ENCODE peak calls at places on chromosome 11, in nine cellular contexts. One of them, this sample, is unnamed.

GRCh38 chr11:89437317-89437716 is 53.9 kb downstream of the NOX4 start:
- DNase-seq in stimulated activated CD4-positive, alpha-beta T cell treated with anti-CD3 and anti-CD28 coated beads, Interleukin-4, amount 100 ng/mL, for 4 hours: no peak
- DNase-seq in pancreas: no peak
- DNase-seq in Caco-2: no peak
- DNase-seq in NCI-H748 treated with DMSO at 0.1 percent for 48 hours: no peak
- DNase-seq in activated CD4-positive, alpha-beta memory T cell treated with anti-CD3 and anti-CD28 coated beads, Interleukin-2, amount 10 ng/mL, durations not matched to agents 7 days and 5 days: no peak
- DNase-seq in sigmoid colon: no peak
- DNase-seq in GM12891: no peak
- DNase-seq in stimulated activated CD8-positive, alpha-beta memory T cell treated with anti-CD3 and anti-CD28 coated beads, Interleukin-15, amount 100 ng/mL, for 4 hours: no peak
- DNase-seq in this sample: no peak

GRCh38 chr11:76716268-76716667 is 45.7 kb upstream of the LRRC32 start:
- DNase-seq in Caco-2: no peak
- DNase-seq in NCI-H748 treated with DMSO at 0.1 percent for 48 hours: no peak
- DNase-seq in sigmoid colon: no peak
- DNase-seq in activated CD4-positive, alpha-beta memory T cell treated with anti-CD3 and anti-CD28 coated beads, Interleukin-2, amount 10 ng/mL, durations not matched to agents 7 days and 5 days: no peak
- DNase-seq in pancreas: no peak
- DNase-seq in stimulated activated CD8-positive, alpha-beta memory T cell treated with anti-CD3 and anti-CD28 coated beads, Interleukin-15, amount 100 ng/mL, for 4 hours: no peak
- DNase-seq in GM12891: no peak
- DNase-seq in stimulated activated CD4-positive, alpha-beta T cell treated with anti-CD3 and anti-CD28 coated beads, Interleukin-4, amount 100 ng/mL, for 4 hours: no peak
- DNase-seq in this sample: no peak

GRCh38 chr11:94537051-94537600 is 6.6 kb upstream of the FUT4 start:
- DNase-seq in Caco-2: no peak
- DNase-seq in NCI-H748 treated with DMSO at 0.1 percent for 48 hours: no peak
- DNase-seq in GM12891: no peak
- DNase-seq in activated CD4-positive, alpha-beta memory T cell treated with anti-CD3 and anti-CD28 coated beads, Interleukin-2, amount 10 ng/mL, durations not matched to agents 7 days and 5 days: no peak
- DNase-seq in stimulated activated CD8-positive, alpha-beta memory T cell treated with anti-CD3 and anti-CD28 coated beads, Interleukin-15, amount 100 ng/mL, for 4 hours: no peak
- DNase-seq in sigmoid colon: no peak
- DNase-seq in stimulated activated CD4-positive, alpha-beta T cell treated with anti-CD3 and anti-CD28 coated beads, Interleukin-4, amount 100 ng/mL, for 4 hours: no peak
- DNase-seq in pancreas: no peak
- DNase-seq in this sample: no peak

GRCh38 chr11:105132716-105133511 is 6.7 kb downstream of the CARD18 start:
- DNase-seq in NCI-H748 treated with DMSO at 0.1 percent for 48 hours: no peak
- DNase-seq in sigmoid colon: no peak
- DNase-seq in GM12891: no peak
- DNase-seq in stimulated activated CD4-positive, alpha-beta T cell treated with anti-CD3 and anti-CD28 coated beads, Interleukin-4, amount 100 ng/mL, for 4 hours: no peak
- DNase-seq in activated CD4-positive, alpha-beta memory T cell treated with anti-CD3 and anti-CD28 coated beads, Interleukin-2, amount 10 ng/mL, durations not matched to agents 7 days and 5 days: no peak
- DNase-seq in Caco-2: no peak
- DNase-seq in stimulated activated CD8-positive, alpha-beta memory T cell treated with anti-CD3 and anti-CD28 coated beads, Interleukin-15, amount 100 ng/mL, for 4 hours: no peak
- DNase-seq in pancreas: no peak
- DNase-seq in this sample: no peak

GRCh38 chr11:122796128-122796717 is 42.1 kb upstream of the CRTAM start:
- DNase-seq in sigmoid colon: no peak
- DNase-seq in activated CD4-positive, alpha-beta memory T cell treated with anti-CD3 and anti-CD28 coated beads, Interleukin-2, amount 10 ng/mL, durations not matched to agents 7 days and 5 days: peak
- DNase-seq in GM12891: peak
- DNase-seq in pancreas: no peak
- DNase-seq in stimulated activated CD4-positive, alpha-beta T cell treated with anti-CD3 and anti-CD28 coated beads, Interleukin-4, amount 100 ng/mL, for 4 hours: peak
- DNase-seq in Caco-2: peak
- DNase-seq in stimulated activated CD8-positive, alpha-beta memory T cell treated with anti-CD3 and anti-CD28 coated beads, Interleukin-15, amount 100 ng/mL, for 4 hours: peak
- DNase-seq in NCI-H748 treated with DMSO at 0.1 percent for 48 hours: peak
- DNase-seq in this sample: peak

GRCh38 chr11:121645596-121645995 is 192.8 kb upstream of the SORL1-AS1 start:
- DNase-seq in stimulated activated CD4-positive, alpha-beta T cell treated with anti-CD3 and anti-CD28 coated beads, Interleukin-4, amount 100 ng/mL, for 4 hours: no peak
- DNase-seq in sigmoid colon: no peak
- DNase-seq in Caco-2: no peak
- DNase-seq in pancreas: no peak
- DNase-seq in activated CD4-positive, alpha-beta memory T cell treated with anti-CD3 and anti-CD28 coated beads, Interleukin-2, amount 10 ng/mL, durations not matched to agents 7 days and 5 days: no peak
- DNase-seq in stimulated activated CD8-positive, alpha-beta memory T cell treated with anti-CD3 and anti-CD28 coated beads, Interleukin-15, amount 100 ng/mL, for 4 hours: no peak
- DNase-seq in GM12891: no peak
- DNase-seq in NCI-H748 treated with DMSO at 0.1 percent for 48 hours: no peak
- DNase-seq in this sample: no peak

GRCh38 chr11:36427079-36427478 is 83.0 kb downstream of the TRAF6 start:
- DNase-seq in pancreas: no peak
- DNase-seq in activated CD4-positive, alpha-beta memory T cell treated with anti-CD3 and anti-CD28 coated beads, Interleukin-2, amount 10 ng/mL, durations not matched to agents 7 days and 5 days: no peak
- DNase-seq in stimulated activated CD8-positive, alpha-beta memory T cell treated with anti-CD3 and anti-CD28 coated beads, Interleukin-15, amount 100 ng/mL, for 4 hours: no peak
- DNase-seq in stimulated activated CD4-positive, alpha-beta T cell treated with anti-CD3 and anti-CD28 coated beads, Interleukin-4, amount 100 ng/mL, for 4 hours: no peak
- DNase-seq in GM12891: no peak
- DNase-seq in sigmoid colon: no peak
- DNase-seq in Caco-2: no peak
- DNase-seq in NCI-H748 treated with DMSO at 0.1 percent for 48 hours: no peak
- DNase-seq in this sample: no peak

GRCh38 chr11:80846979-80847378 is 1406.1 kb upstream of the TENM4 start:
- DNase-seq in pancreas: no peak
- DNase-seq in NCI-H748 treated with DMSO at 0.1 percent for 48 hours: no peak
- DNase-seq in sigmoid colon: no peak
- DNase-seq in stimulated activated CD8-positive, alpha-beta memory T cell treated with anti-CD3 and anti-CD28 coated beads, Interleukin-15, amount 100 ng/mL, for 4 hours: no peak
- DNase-seq in stimulated activated CD4-positive, alpha-beta T cell treated with anti-CD3 and anti-CD28 coated beads, Interleukin-4, amount 100 ng/mL, for 4 hours: no peak
- DNase-seq in activated CD4-positive, alpha-beta memory T cell treated with anti-CD3 and anti-CD28 coated beads, Interleukin-2, amount 10 ng/mL, durations not matched to agents 7 days and 5 days: no peak
- DNase-seq in Caco-2: no peak
- DNase-seq in GM12891: no peak
- DNase-seq in this sample: no peak

GRCh38 chr11:45086526-45086925 is 59.9 kb upstream of the PRDM11 start:
- DNase-seq in sigmoid colon: no peak
- DNase-seq in Caco-2: no peak
- DNase-seq in activated CD4-positive, alpha-beta memory T cell treated with anti-CD3 and anti-CD28 coated beads, Interleukin-2, amount 10 ng/mL, durations not matched to agents 7 days and 5 days: no peak
- DNase-seq in stimulated activated CD8-positive, alpha-beta memory T cell treated with anti-CD3 and anti-CD28 coated beads, Interleukin-15, amount 100 ng/mL, for 4 hours: no peak
- DNase-seq in pancreas: no peak
- DNase-seq in GM12891: no peak
- DNase-seq in stimulated activated CD4-positive, alpha-beta T cell treated with anti-CD3 and anti-CD28 coated beads, Interleukin-4, amount 100 ng/mL, for 4 hours: no peak
- DNase-seq in NCI-H748 treated with DMSO at 0.1 percent for 48 hours: no peak
- DNase-seq in this sample: no peak

GRCh38 chr11:75214411-75214821 is 26.2 kb upstream of the TPBGL start:
- DNase-seq in stimulated activated CD4-positive, alpha-beta T cell treated with anti-CD3 and anti-CD28 coated beads, Interleukin-4, amount 100 ng/mL, for 4 hours: peak
- DNase-seq in sigmoid colon: peak
- DNase-seq in pancreas: peak
- DNase-seq in stimulated activated CD8-positive, alpha-beta memory T cell treated with anti-CD3 and anti-CD28 coated beads, Interleukin-15, amount 100 ng/mL, for 4 hours: peak
- DNase-seq in GM12891: no peak
- DNase-seq in activated CD4-positive, alpha-beta memory T cell treated with anti-CD3 and anti-CD28 coated beads, Interleukin-2, amount 10 ng/mL, durations not matched to agents 7 days and 5 days: peak
- DNase-seq in NCI-H748 treated with DMSO at 0.1 percent for 48 hours: no peak
- DNase-seq in Caco-2: peak
- DNase-seq in this sample: peak

GRCh38 chr11:72985645-72986044 is 156.5 kb downstream of the FCHSD2 start:
- DNase-seq in stimulated activated CD8-positive, alpha-beta memory T cell treated with anti-CD3 and anti-CD28 coated beads, Interleukin-15, amount 100 ng/mL, for 4 hours: no peak
- DNase-seq in sigmoid colon: no peak
- DNase-seq in stimulated activated CD4-positive, alpha-beta T cell treated with anti-CD3 and anti-CD28 coated beads, Interleukin-4, amount 100 ng/mL, for 4 hours: no peak
- DNase-seq in pancreas: no peak
- DNase-seq in Caco-2: no peak
- DNase-seq in GM12891: no peak
- DNase-seq in NCI-H748 treated with DMSO at 0.1 percent for 48 hours: peak
- DNase-seq in activated CD4-positive, alpha-beta memory T cell treated with anti-CD3 and anti-CD28 coated beads, Interleukin-2, amount 10 ng/mL, durations not matched to agents 7 days and 5 days: no peak
- DNase-seq in this sample: no peak

GRCh38 chr11:77067776-77068460 is 1.1 kb downstream of the CAPN5 start:
- DNase-seq in sigmoid colon: peak
- DNase-seq in stimulated activated CD8-positive, alpha-beta memory T cell treated with anti-CD3 and anti-CD28 coated beads, Interleukin-15, amount 100 ng/mL, for 4 hours: no peak
- DNase-seq in NCI-H748 treated with DMSO at 0.1 percent for 48 hours: no peak
- DNase-seq in GM12891: no peak
- DNase-seq in activated CD4-positive, alpha-beta memory T cell treated with anti-CD3 and anti-CD28 coated beads, Interleukin-2, amount 10 ng/mL, durations not matched to agents 7 days and 5 days: no peak
- DNase-seq in Caco-2: peak
- DNase-seq in pancreas: no peak
- DNase-seq in stimulated activated CD4-positive, alpha-beta T cell treated with anti-CD3 and anti-CD28 coated beads, Interleukin-4, amount 100 ng/mL, for 4 hours: no peak
- DNase-seq in this sample: peak